ENCODE peak calls at places on chromosomes 4 and X, in seven cellular contexts. S is sigmoid colon, Y is stomach, W is spleen, O is GM23338, L is HCT116, P is suprapubic skin. K is an unnamed sample.
A peak's percentile ranks its signal among the peaks of the same experiment; 100 is the strongest.

GRCh38 chr4:112031712-112032328 is 113.4 kb upstream of the FAM241A start:
- DNase-seq in W (no peak), Y (no peak), O (peak; percentile 78), P (no peak), L (peak; percentile 48), S (no peak), K (no peak)

GRCh38 chrX:27924718-27925117 is 56.5 kb downstream of the DCAF8L1 start:
- DNase-seq in O (no peak), S (no peak), W (no peak), L (no peak), Y (no peak), P (no peak), K (no peak)

GRCh38 chr4:172357006-172357405 is 543.8 kb downstream of the GALNTL6 start:
- DNase-seq in O (no peak), S (no peak), P (no peak), Y (no peak), W (no peak), L (no peak), K (no peak)

GRCh38 chr4:30950737-30951136 is 230.6 kb downstream of the PCDH7 start:
- DNase-seq in Y (no peak), S (no peak), L (peak; percentile 94), O (no peak), P (no peak), W (no peak), K (no peak)

GRCh38 chr4:137664416-137664815 is 132.1 kb upstream of the PCDH18 start:
- DNase-seq in L (no peak), O (no peak), Y (no peak), S (no peak), P (no peak), W (no peak), K (no peak)

GRCh38 chrX:70979136-70979762 is 48.4 kb upstream of the SLC7A3 start:
- DNase-seq in W (no peak), P (no peak), Y (no peak), L (no peak), S (no peak), O (peak; percentile 74), K (no peak)

GRCh38 chr4:1451752-1452122 is 45.5 kb upstream of the NKX1-1 start:
- DNase-seq in P (peak; percentile 54), S (no peak), O (no peak), Y (peak; percentile 7), W (no peak), L (no peak), K (no peak)

GRCh38 chrX:123696334-123696733 is 36.5 kb downstream of the THOC2 start:
- DNase-seq in O (no peak), W (no peak), Y (no peak), P (no peak), S (no peak), L (no peak), K (no peak)

GRCh38 chr4:38856524-38857337 is at the start of gene TLR6:
- DNase-seq in W (no peak), S (no peak), O (peak; percentile 88), P (no peak), L (peak; percentile 80), Y (peak; percentile 68), K (no peak)

GRCh38 chr4:139301143-139301820 is at the start of gene NAA15:
- DNase-seq in Y (peak; percentile 98), O (peak; percentile 98), S (peak; percentile 99), P (peak; percentile 99), W (peak; percentile 98), L (peak; percentile 97), K (peak; percentile 99)
- TF ChIP-seq POLR2AphosphoS5 in Y (peak; percentile 97), O (peak; percentile 93), S (peak; percentile 97), P (peak; percentile 74), W (peak; percentile 98), L (peak; percentile 89), K (peak; percentile 96)

DNA sequence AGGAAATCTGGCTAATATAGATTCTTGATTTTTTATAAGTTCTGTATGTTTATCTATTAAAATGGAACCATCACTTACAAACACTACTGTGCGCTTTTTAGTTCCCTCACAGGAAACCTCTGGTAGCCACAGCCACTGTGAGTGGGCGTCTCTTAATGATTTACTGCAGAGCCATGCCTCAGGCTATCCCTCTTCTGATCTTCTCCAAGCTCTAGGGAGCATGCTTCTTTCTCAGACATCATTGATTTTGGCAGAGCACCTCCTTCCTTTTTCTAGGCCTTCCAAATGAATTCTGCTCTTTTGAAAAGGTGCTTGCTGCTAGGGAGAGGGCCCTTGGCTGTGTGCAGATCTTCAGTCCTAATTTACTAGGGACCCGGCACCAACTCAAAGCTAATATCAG is 61.1 kb upstream of the STS start:
- DNase-seq in L (no peak), P (no peak), Y (no peak), O (no peak), S (no peak), W (no peak), K (no peak)
- TF ChIP-seq POLR2AphosphoS5 in L (no peak), P (no peak), Y (no peak), O (no peak), S (no peak), W (no peak), K (no peak)

DNA sequence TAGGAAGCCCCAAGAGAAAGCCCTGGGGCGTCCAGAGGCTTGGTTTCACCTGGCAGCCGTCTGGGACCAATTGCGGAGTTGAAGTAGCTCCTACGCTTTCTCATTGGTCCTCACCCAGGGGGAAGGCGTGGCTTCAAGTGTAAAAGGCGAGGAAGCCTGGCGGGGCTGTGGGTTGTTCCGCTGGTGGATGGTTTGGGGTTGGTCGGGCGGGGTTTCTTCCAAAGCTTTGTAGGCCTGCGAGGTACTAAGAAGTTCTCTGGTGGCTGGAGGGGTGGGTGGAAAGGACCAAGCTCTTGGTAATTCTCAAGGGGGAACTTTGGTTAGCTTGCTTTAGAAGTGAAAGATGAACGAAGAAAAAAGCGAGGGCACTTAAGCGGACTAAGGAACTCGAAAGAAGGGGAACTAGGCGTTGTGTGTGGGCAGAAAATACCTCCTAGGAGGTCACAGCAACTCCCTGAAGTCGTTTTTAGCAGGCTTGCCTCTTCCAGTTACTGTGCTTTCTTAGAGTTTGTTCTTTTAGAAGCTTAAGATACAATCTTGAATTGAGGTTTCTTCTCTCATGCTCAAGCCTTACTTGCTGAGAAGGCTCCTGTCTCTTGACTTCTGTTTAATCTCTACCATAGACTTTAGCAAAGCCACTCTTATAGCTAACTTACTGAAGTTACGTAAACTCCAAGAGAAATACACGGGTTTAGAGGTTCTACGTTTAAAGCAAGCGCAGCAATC is 36.7 kb downstream of the CCNG2 start:
- DNase-seq in L (no peak), W (peak; percentile 95), O (peak; percentile 95), S (peak; percentile 66), P (peak; percentile 88), Y (peak; percentile 62), K (no peak)
- TF ChIP-seq POLR2AphosphoS5 in L (no peak), W (peak; percentile 47), O (no peak), S (no peak), P (no peak), Y (no peak), K (no peak)

GRCh38 chrX:10216208-10216607 is 59.4 kb downstream of the CLCN4 start:
- DNase-seq in O (no peak), W (no peak), L (no peak), S (no peak), P (no peak), Y (no peak), K (no peak)
- TF ChIP-seq POLR2AphosphoS5 in O (no peak), W (no peak), L (no peak), S (no peak), P (no peak), Y (no peak), K (no peak)

DNA sequence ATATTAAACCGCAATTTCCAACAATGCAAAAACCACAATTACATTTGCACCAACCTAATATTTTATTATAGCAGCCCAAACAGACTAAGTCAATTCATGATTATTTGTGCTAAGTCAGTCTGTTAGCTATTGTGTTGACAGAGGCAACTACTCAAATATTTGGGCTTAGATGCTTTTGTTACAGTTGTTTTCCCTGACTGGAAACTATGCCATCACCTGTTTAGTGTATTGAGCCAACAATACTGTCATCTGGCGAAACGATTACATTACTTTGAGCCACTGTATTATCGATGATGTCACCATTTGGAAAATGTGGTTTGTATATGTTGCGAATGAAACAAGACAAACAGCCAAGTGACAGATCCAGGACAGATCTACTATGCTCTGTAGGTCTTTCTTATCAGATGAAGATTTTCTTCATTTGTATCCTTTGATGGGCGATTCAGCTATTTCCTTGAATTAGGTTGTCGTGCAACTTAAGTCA is 38.7 kb upstream of the INTS6L start:
- DNase-seq in Y (no peak), P (no peak), L (no peak), W (no peak), S (no peak), O (no peak), K (no peak)
- TF ChIP-seq POLR2AphosphoS5 in Y (no peak), P (no peak), L (no peak), W (no peak), S (no peak), O (no peak), K (no peak)

GRCh38 chr4:17614416-17615299 is at the start of gene MED28:
- DNase-seq in O (peak; percentile 97), W (peak; percentile 98), L (peak; percentile 87), Y (peak; percentile 98), P (peak; percentile 99), S (peak; percentile 99), K (peak; percentile 99)
- TF ChIP-seq POLR2AphosphoS5 in O (peak; percentile 68), W (peak; percentile 97), L (peak; percentile 96), Y (peak; percentile 96), P (no peak), S (peak; percentile 98), K (peak; percentile 97)